ENCODE peak calls at places on chromosomes 1 and 21, in eight cellular contexts. One of them, this sample, is unnamed.

GRCh38 chr1:5647226-5647625 is 345.0 kb downstream of the NPHP4 start:
- DNase-seq in HuH-7: no peak
- DNase-seq in pancreas: no peak
- DNase-seq in colonic mucosa: no peak
- DNase-seq in NCI-H1105: no peak
- DNase-seq in H54: no peak
- DNase-seq in KBM-7: no peak
- DNase-seq in effector CD4-positive, alpha-beta T cell: no peak
- DNase-seq in this sample: no peak

GRCh38 chr21:44360174-44360573 is 6.8 kb downstream of the TRPM2 start:
- DNase-seq in effector CD4-positive, alpha-beta T cell: no peak
- DNase-seq in H54: no peak
- DNase-seq in colonic mucosa: no peak
- DNase-seq in HuH-7: no peak
- DNase-seq in KBM-7: peak; percentile 86
- DNase-seq in NCI-H1105: no peak
- DNase-seq in pancreas: no peak
- DNase-seq in this sample: no peak

GRCh38 chr1:34013958-34014737 is 150.3 kb downstream of the HMGB4 start:
- DNase-seq in H54: peak; percentile 12
- DNase-seq in pancreas: peak; percentile 30
- DNase-seq in effector CD4-positive, alpha-beta T cell: no peak
- DNase-seq in KBM-7: peak; percentile 5
- DNase-seq in colonic mucosa: peak; percentile 22
- DNase-seq in HuH-7: peak; percentile 36
- DNase-seq in NCI-H1105: no peak
- DNase-seq in this sample: no peak

GRCh38 chr1:26970810-26971209 is 10.5 kb upstream of the KDF1 start:
- DNase-seq in effector CD4-positive, alpha-beta T cell: no peak
- DNase-seq in KBM-7: no peak
- DNase-seq in pancreas: no peak
- DNase-seq in colonic mucosa: peak; percentile 44
- DNase-seq in NCI-H1105: no peak
- DNase-seq in HuH-7: peak; percentile 41
- DNase-seq in H54: no peak
- DNase-seq in this sample: no peak

GRCh38 chr1:93811646-93812045 is 67.4 kb downstream of the DNTTIP2 start:
- DNase-seq in KBM-7: no peak
- DNase-seq in HuH-7: no peak
- DNase-seq in H54: no peak
- DNase-seq in pancreas: no peak
- DNase-seq in colonic mucosa: no peak
- DNase-seq in effector CD4-positive, alpha-beta T cell: no peak
- DNase-seq in NCI-H1105: no peak
- DNase-seq in this sample: no peak

GRCh38 chr1:156600733-156601121 is 552 bp downstream of the GPATCH4 start:
- DNase-seq in HuH-7: no peak
- DNase-seq in KBM-7: no peak
- DNase-seq in H54: no peak
- DNase-seq in pancreas: peak; percentile 24
- DNase-seq in colonic mucosa: no peak
- DNase-seq in effector CD4-positive, alpha-beta T cell: no peak
- DNase-seq in NCI-H1105: no peak
- DNase-seq in this sample: no peak

GRCh38 chr1:210085359-210085758 is 147.2 kb upstream of the SERTAD4 start:
- DNase-seq in NCI-H1105: no peak
- DNase-seq in H54: no peak
- DNase-seq in effector CD4-positive, alpha-beta T cell: no peak
- DNase-seq in KBM-7: no peak
- DNase-seq in pancreas: no peak
- DNase-seq in colonic mucosa: no peak
- DNase-seq in HuH-7: no peak
- DNase-seq in this sample: no peak

GRCh38 chr1:159203621-159204020 is 1.1 kb upstream of the ACKR1 start:
- DNase-seq in NCI-H1105: no peak
- DNase-seq in pancreas: no peak
- DNase-seq in effector CD4-positive, alpha-beta T cell: no peak
- DNase-seq in KBM-7: no peak
- DNase-seq in H54: no peak
- DNase-seq in colonic mucosa: no peak
- DNase-seq in HuH-7: no peak
- DNase-seq in this sample: no peak

GRCh38 chr1:198904356-198904755 is 265.5 kb downstream of the PTPRC start:
- DNase-seq in NCI-H1105: no peak
- DNase-seq in pancreas: no peak
- DNase-seq in effector CD4-positive, alpha-beta T cell: no peak
- DNase-seq in KBM-7: no peak
- DNase-seq in HuH-7: no peak
- DNase-seq in colonic mucosa: no peak
- DNase-seq in H54: no peak
- DNase-seq in this sample: peak; percentile 78